ENCODE peak calls at places on chromosomes 13 and 19, in ten cellular contexts. B is NCI-H1417 treated with DMSO at 0.1 percent for 48 hours; H is anterior cingulate cortex; S is activated naive CD8-positive, alpha-beta T cell treated with anti-CD3 and anti-CD28 coated beads, Interleukin-2, amount 50 U/mL, for 24 hours; Z is stimulated activated CD4-positive, alpha-beta T cell treated with anti-CD3 and anti-CD28 coated beads, TNF-alpha, amount 100 ng/mL, for 4 hours; D is naive thymus-derived CD8-positive, alpha-beta T cell; Q is stimulated activated naive CD8-positive, alpha-beta T cell treated with anti-CD3 and anti-CD28 coated beads, Interleukin-15, Interleukin-2, amounts not matched to agents 100 U/mL and 50 U/mL, for 24 hours; G is stimulated activated CD8-positive, alpha-beta memory T cell treated with anti-CD3 and anti-CD28 coated beads, Interleukin-2, amount 100 ng/mL, for 48 hours; W is germinal center; F is activated T-cell treated with anti-CD3 and anti-CD28 coated beads, Interleukin-2, amount 50 U/mL, for 4 hours. J is an unnamed sample.

GRCh38 chr19:801861-802496 is 4.7 kb downstream of the PTBP1 start:
- DNase-seq in B (no peak), H (no peak), S (no peak), Z (no peak), D (no peak), Q (no peak), G (no peak), W (no peak), F (no peak), J (no peak)

GRCh38 chr13:44402902-44403719 is 29.5 kb downstream of the SERP2 start:
- DNase-seq in B (no peak), H (no peak), S (no peak), Z (no peak), D (no peak), Q (no peak), G (no peak), W (no peak), F (no peak), J (no peak)

GRCh38 chr19:383922-384800 is 24.8 kb downstream of the C2CD4C start:
- DNase-seq in B (no peak), H (peak), S (peak), Z (no peak), D (no peak), Q (peak), G (no peak), W (no peak), F (no peak), J (no peak)

GRCh38 chr19:16076154-16076957 is at the start of gene TPM4:
- DNase-seq in B (no peak), H (peak), S (peak), Z (peak), D (peak), Q (peak), G (peak), W (peak), F (peak), J (peak)

GRCh38 chr13:20161951-20162300 is 1.1 kb upstream of the GJA3 start:
- DNase-seq in B (no peak), H (no peak), S (no peak), Z (no peak), D (no peak), Q (peak), G (no peak), W (no peak), F (no peak), J (no peak)

GRCh38 chr19:51687791-51688664 is 5.1 kb upstream of the SPACA6 start:
- DNase-seq in B (no peak), H (peak), S (no peak), Z (no peak), D (no peak), Q (no peak), G (no peak), W (no peak), F (no peak), J (no peak)

GRCh38 chr13:102286326-102286725 is 115.5 kb downstream of the FGF14 start:
- DNase-seq in B (no peak), H (no peak), S (no peak), Z (no peak), D (no peak), Q (no peak), G (no peak), W (no peak), F (no peak), J (no peak)

GRCh38 chr13:110044521-110045200 is 258.3 kb upstream of the IRS2 start:
- DNase-seq in B (peak), H (no peak), S (no peak), Z (no peak), D (no peak), Q (no peak), G (no peak), W (no peak), F (no peak), J (no peak)

GRCh38 chr13:30744056-30744684 is 8.8 kb downstream of the ALOX5AP start:
- DNase-seq in B (no peak), H (no peak), S (peak), Z (peak), D (peak), Q (peak), G (peak), W (peak), F (peak), J (peak)

GRCh38 chr13:26017932-26018690 is 33.7 kb downstream of the SHISA2 start:
- DNase-seq in B (no peak), H (no peak), S (no peak), Z (no peak), D (no peak), Q (no peak), G (no peak), W (no peak), F (no peak), J (no peak)

GRCh38 chr19:4390017-4390861 is 10.1 kb downstream of the SH3GL1 start:
- DNase-seq in B (no peak), H (no peak), S (no peak), Z (no peak), D (no peak), Q (no peak), G (no peak), W (no peak), F (no peak), J (no peak)

GRCh38 chr13:33229446-33230177 is 55.9 kb downstream of the STARD13 start:
- DNase-seq in B (no peak), H (peak), S (no peak), Z (no peak), D (no peak), Q (no peak), G (no peak), W (no peak), F (no peak), J (no peak)

GRCh38 chr13:44648392-44649117 is 72.4 kb upstream of the TSC22D1 start:
- DNase-seq in B (no peak), H (no peak), S (no peak), Z (no peak), D (peak), Q (no peak), G (no peak), W (no peak), F (no peak), J (no peak)

GRCh38 chr13:20713751-20714150 is 10.3 kb downstream of the IL17D start:
- DNase-seq in B (no peak), H (no peak), S (no peak), Z (no peak), D (no peak), Q (peak), G (no peak), W (no peak), F (no peak), J (no peak)

GRCh38 chr19:5687360-5688198 is 2.5 kb upstream of the RPL36 start:
- DNase-seq in B (no peak), H (no peak), S (no peak), Z (no peak), D (no peak), Q (no peak), G (no peak), W (no peak), F (no peak), J (no peak)

GRCh38 chr13:107907065-107907464 is 308.3 kb downstream of the LIG4 start:
- DNase-seq in B (no peak), H (no peak), S (no peak), Z (no peak), D (no peak), Q (no peak), G (no peak), W (no peak), F (no peak), J (no peak)

GRCh38 chr19:10270616-10271394 is at the start of gene ICAM1:
- DNase-seq in B (no peak), H (peak), S (peak), Z (peak), D (peak), Q (peak), G (peak), W (peak), F (peak), J (no peak)